ENCODE peak calls at places on chromosomes 2 and 18, in five cellular contexts. H is H9, C is mesendoderm, N is IMR-90, Z is mesenchymal stem cell. Q is an unnamed sample.

GRCh38 chr2:20583425-20583881 is 67.4 kb downstream of the HS1BP3 start:
- DNase-seq in H (no peak), C (no peak), N (no peak), Z (no peak), Q (no peak)

GRCh38 chr2:239193426-239193825 is 207.4 kb downstream of the HDAC4 start:
- DNase-seq in H (peak; percentile 18), C (no peak), N (no peak), Z (no peak), Q (no peak)

GRCh38 chr2:203225423-203226039 is 13.3 kb upstream of the CYP20A1 start:
- DNase-seq in H (no peak), C (peak; percentile 35), N (peak; percentile 21), Z (peak; percentile 37), Q (no peak)

GRCh38 chr2:160253440-160254296 is 53.6 kb upstream of the ITGB6 start:
- DNase-seq in H (no peak), C (no peak), N (peak; percentile 43), Z (no peak), Q (no peak)

GRCh38 chr18:23453657-23454011 is 547 bp downstream of the RIOK3 start:
- DNase-seq in H (no peak), C (peak; percentile 25), N (peak; percentile 69), Z (peak; percentile 78), Q (no peak)

GRCh38 chr2:141109633-141110032 is 1021.2 kb downstream of the LRP1B start:
- DNase-seq in H (peak; percentile 38), C (peak; percentile 81), N (no peak), Z (no peak), Q (peak; percentile 3)

GRCh38 chr2:28047698-28048097 is 157.2 kb downstream of the BABAM2 start:
- DNase-seq in H (no peak), C (no peak), N (peak; percentile 81), Z (peak; percentile 64), Q (no peak)

GRCh38 chr2:25960920-25961319 is 21.4 kb downstream of the KIF3C start:
- DNase-seq in H (no peak), C (no peak), N (peak; percentile 63), Z (peak; percentile 70), Q (no peak)

GRCh38 chr2:171347158-171347557 is 86.6 kb downstream of the METTL8 start:
- DNase-seq in H (no peak), C (no peak), N (peak; percentile 19), Z (peak; percentile 54), Q (no peak)

GRCh38 chr2:216685327-216685875 is 9.9 kb downstream of the IGFBP5 start:
- DNase-seq in H (no peak), C (no peak), N (no peak), Z (no peak), Q (no peak)

GRCh38 chr2:10452334-10452733 is 4.2 kb upstream of the ODC1 start:
- DNase-seq in H (no peak), C (no peak), N (peak; percentile 90), Z (peak; percentile 64), Q (no peak)

GRCh38 chr2:66575625-66576371 is 140.9 kb downstream of the MEIS1 start:
- DNase-seq in H (peak; percentile 55), C (peak; percentile 59), N (peak; percentile 70), Z (peak; percentile 56), Q (peak; percentile 56)

GRCh38 chr2:240245706-240246105 is 105.2 kb upstream of the OTOS start:
- DNase-seq in H (peak; percentile 31), C (no peak), N (peak; percentile 27), Z (peak; percentile 38), Q (no peak)

GRCh38 chr2:127155901-127156300 is 48.9 kb upstream of the BIN1 start:
- DNase-seq in H (no peak), C (no peak), N (peak; percentile 26), Z (peak; percentile 51), Q (no peak)

GRCh38 chr2:135582383-135582782 is 51.1 kb downstream of the R3HDM1 start:
- DNase-seq in H (no peak), C (no peak), N (no peak), Z (no peak), Q (no peak)

GRCh38 chr2:216757532-216757931 is 62.2 kb upstream of the IGFBP5 start:
- DNase-seq in H (no peak), C (no peak), N (no peak), Z (no peak), Q (no peak)

GRCh38 chr2:8806885-8807701 is 30.3 kb downstream of the KIDINS220 start:
- DNase-seq in H (no peak), C (no peak), N (no peak), Z (no peak), Q (no peak)

GRCh38 chr18:29737620-29738019 is 1304.9 kb downstream of the DSC3 start:
- DNase-seq in H (no peak), C (no peak), N (no peak), Z (no peak), Q (no peak)

GRCh38 chr2:128797092-128797491 is 478.4 kb upstream of the HS6ST1 start:
- DNase-seq in H (peak; percentile 4), C (peak; percentile 13), N (no peak), Z (no peak), Q (no peak)

GRCh38 chr2:151560289-151560688 is 150.6 kb downstream of the RIF1 start:
- DNase-seq in H (no peak), C (no peak), N (peak; percentile 33), Z (peak; percentile 85), Q (no peak)

GRCh38 chr2:27303093-27304025 is 4.9 kb downstream of the UCN start:
- DNase-seq in H (no peak), C (peak; percentile 85), N (peak; percentile 72), Z (peak; percentile 74), Q (no peak)

GRCh38 chr2:113251118-113251517 is 27.6 kb downstream of the PAX8 start:
- DNase-seq in H (no peak), C (no peak), N (no peak), Z (no peak), Q (no peak)

GRCh38 chr2:100234141-100234540 is 88.2 kb downstream of the LONRF2 start:
- DNase-seq in H (no peak), C (no peak), N (peak; percentile 68), Z (peak; percentile 48), Q (no peak)

GRCh38 chr2:67374481-67374880 is 22.7 kb upstream of the ETAA1 start:
- DNase-seq in H (no peak), C (no peak), N (peak; percentile 44), Z (peak; percentile 47), Q (no peak)

GRCh38 chr2:130261970-130262760 is 63.9 kb upstream of the TUBA3E start:
- DNase-seq in H (no peak), C (peak; percentile 6), N (peak; percentile 6), Z (no peak), Q (no peak)

GRCh38 chr2:12090072-12090471 is 343.6 kb downstream of the LPIN1 start:
- DNase-seq in H (no peak), C (no peak), N (no peak), Z (no peak), Q (no peak)

GRCh38 chr2:12087671-12088380 is 341.4 kb downstream of the LPIN1 start:
- DNase-seq in H (no peak), C (no peak), N (peak; percentile 42), Z (peak; percentile 33), Q (no peak)

GRCh38 chr2:12090590-12090989 is 344.2 kb downstream of the LPIN1 start:
- DNase-seq in H (no peak), C (no peak), N (no peak), Z (no peak), Q (no peak)

GRCh38 chr2:12089001-12089400 is 342.6 kb downstream of the LPIN1 start:
- DNase-seq in H (no peak), C (no peak), N (no peak), Z (no peak), Q (no peak)

GRCh38 chr2:12089496-12089895 is 343.1 kb downstream of the LPIN1 start:
- DNase-seq in H (no peak), C (no peak), N (no peak), Z (no peak), Q (no peak)
- H2BK15ac ChIP-seq in H (no peak overlapping the region), C (no peak overlapping the region), N (no peak overlapping the region), Z (no peak overlapping the region), Q (no peak overlapping the region)

GRCh38 chr2:58072102-58072501 is 25.5 kb downstream of the VRK2 start:
- DNase-seq in H (no peak), C (no peak), N (no peak), Z (no peak), Q (no peak)

GRCh38 chr2:58070765-58071164 is 24.2 kb downstream of the VRK2 start:
- DNase-seq in H (no peak), C (no peak), N (no peak), Z (no peak), Q (no peak)

DNA sequence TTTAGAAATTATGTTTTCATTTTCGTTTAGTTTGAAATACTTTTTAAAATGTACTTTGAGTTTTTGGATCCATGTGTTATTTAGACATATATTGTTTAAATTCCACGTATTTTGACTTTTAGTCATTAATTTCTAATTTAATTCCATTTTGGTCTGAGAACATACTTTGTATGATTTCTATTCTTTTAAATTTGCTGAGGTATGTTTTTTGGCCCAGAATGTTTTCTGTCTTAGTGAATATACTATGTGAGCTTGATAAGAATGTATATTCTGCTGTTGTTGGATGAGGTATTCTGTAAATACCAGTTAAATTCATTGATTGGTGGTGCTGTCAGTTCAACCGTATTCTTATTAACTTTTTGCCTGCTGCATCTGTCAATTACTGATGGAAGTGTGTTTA is 26.4 kb downstream of the VRK2 start:
- DNase-seq in H (no peak), C (no peak), N (no peak), Z (no peak), Q (no peak)
- H2BK15ac ChIP-seq in H (no peak overlapping the region), C (no peak overlapping the region), N (no peak overlapping the region), Z (no peak overlapping the region), Q (no peak overlapping the region)

DNA sequence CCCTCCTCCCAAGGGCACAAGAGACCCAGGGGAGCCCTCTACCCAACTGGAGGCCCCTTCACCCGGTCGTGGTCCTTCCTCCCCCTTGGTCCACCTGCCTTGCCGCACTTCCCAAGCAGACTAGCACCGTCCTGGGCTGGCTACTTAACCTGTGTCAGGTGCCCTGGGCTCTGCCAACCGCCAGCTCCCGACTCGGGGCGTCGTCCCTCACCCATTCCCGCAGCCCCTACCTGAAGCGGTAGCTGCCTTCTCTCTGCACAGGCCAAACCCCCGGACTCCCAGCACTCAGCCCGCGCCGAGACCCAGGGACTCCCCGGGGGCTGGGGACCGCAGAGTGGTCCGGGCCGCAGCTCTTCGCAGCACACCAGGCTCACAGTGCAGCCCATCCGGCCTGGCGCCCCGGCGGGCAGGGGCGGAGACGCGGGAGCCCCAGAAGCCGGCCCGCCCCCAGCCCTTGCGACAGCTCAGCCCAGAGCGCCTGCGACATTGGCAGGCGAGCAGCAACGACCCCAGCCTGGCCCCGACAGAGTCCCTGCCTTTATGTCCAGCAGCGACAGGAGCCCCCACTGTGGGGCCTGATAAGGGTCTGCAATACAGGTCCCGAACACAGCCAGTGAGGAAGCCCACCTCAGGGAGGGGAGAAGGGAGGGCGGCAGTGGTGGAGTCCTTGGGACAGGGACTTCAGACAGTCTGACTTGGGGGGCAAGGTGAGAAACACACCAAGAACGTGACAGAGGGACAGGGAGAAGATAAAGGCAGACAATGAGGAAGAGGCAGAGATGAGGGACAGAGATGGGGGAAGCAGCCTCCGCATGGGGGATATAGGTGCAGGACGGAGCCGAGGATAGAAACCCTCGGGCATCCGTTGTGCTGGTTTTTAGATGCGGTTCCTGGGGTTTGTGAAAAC is 31.0 kb upstream of the TNS1 start:
- DNase-seq in H (peak; percentile 58), C (peak; percentile 38), N (no peak), Z (peak; percentile 17), Q (no peak)
- H2BK15ac ChIP-seq in H (no peak overlapping the region), C (no peak overlapping the region), N (no peak overlapping the region), Z (peak overlapping the region; percentile 81), Q (peak overlapping the region; percentile 84)

DNA sequence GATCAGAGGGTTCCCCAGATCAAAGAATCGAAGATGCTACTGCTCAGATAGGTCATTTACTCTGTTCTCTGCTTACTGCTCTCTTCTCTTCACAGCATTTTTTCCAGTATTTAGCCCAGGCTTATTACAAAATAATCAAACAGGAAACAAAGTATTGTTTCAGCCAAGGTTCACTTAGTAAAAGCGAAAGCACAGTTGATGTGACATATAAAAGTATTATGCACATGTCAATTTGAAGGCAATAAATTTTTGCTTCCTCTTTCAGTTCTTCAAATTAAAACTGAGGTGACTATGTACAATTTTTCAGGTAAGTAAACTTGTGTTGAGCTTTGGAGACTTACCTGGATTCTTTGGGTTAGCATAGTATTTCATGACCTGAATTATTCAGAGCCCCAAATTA is 262.8 kb upstream of the CHST9 start:
- DNase-seq in H (no peak), C (no peak), N (no peak), Z (no peak), Q (no peak)
- H2BK15ac ChIP-seq in H (no peak overlapping the region), C (no peak overlapping the region), N (no peak overlapping the region), Z (no peak overlapping the region), Q (no peak overlapping the region)